ENCODE peak calls at places on chromosomes 12 and 14, in nine cellular contexts. R is stimulated activated CD8-positive, alpha-beta memory T cell treated with anti-CD3 and anti-CD28 coated beads, Interleukin-15, amount 100 ng/mL, for 24 hours; N is activated CD4-positive, alpha-beta memory T cell treated with anti-CD3 and anti-CD28 coated beads, Interleukin-2, amount 10 ng/mL, durations not matched to agents 7 days and 5 days; J is amniotic stem cell; B is HEK293T; X is A172; T is activated CD4-positive, alpha-beta T cell treated with anti-CD3 and anti-CD28 coated beads for 36 hours; Z is adipocyte; Y is mesendoderm. F is an unnamed sample.

GRCh38 chr12:84862190-84862589 is 50.4 kb downstream of the SLC6A15 start:
- DNase-seq in R (no peak), N (no peak), J (no peak), B (no peak), X (peak; percentile 4), T (no peak), Z (no peak), Y (no peak), F (no peak)

GRCh38 chr12:95605875-95606274 is 54.6 kb upstream of the USP44 start:
- DNase-seq in R (no peak), N (no peak), J (no peak), B (no peak), X (no peak), T (no peak), Z (peak; percentile 29), Y (no peak), F (no peak)

GRCh38 chr12:6791931-6792520 is 2.7 kb downstream of the CD4 start:
- DNase-seq in R (no peak), N (no peak), J (no peak), B (no peak), X (no peak), T (peak; percentile 42), Z (no peak), Y (no peak), F (no peak)

GRCh38 chr14:59679872-59680271 is 103.3 kb upstream of the CCDC175 start:
- DNase-seq in R (no peak), N (no peak), J (no peak), B (no peak), X (no peak), T (no peak), Z (peak; percentile 14), Y (peak; percentile 77), F (no peak)

GRCh38 chr12:58443981-58444371 is 476.3 kb downstream of the LRIG3 start:
- DNase-seq in R (no peak), N (no peak), J (no peak), B (no peak), X (peak; percentile 58), T (no peak), Z (no peak), Y (no peak), F (no peak)

GRCh38 chr12:11758087-11758837 is 108.8 kb downstream of the ETV6 start:
- DNase-seq in R (no peak), N (no peak), J (no peak), B (no peak), X (no peak), T (no peak), Z (no peak), Y (no peak), F (no peak)

GRCh38 chr12:116959845-116960514 is 49.2 kb downstream of the FBXW8 start:
- DNase-seq in R (no peak), N (peak; percentile 78), J (no peak), B (no peak), X (no peak), T (peak; percentile 81), Z (no peak), Y (no peak), F (no peak)

GRCh38 chr14:103456167-103456835 is 66.3 kb downstream of the CKB start:
- DNase-seq in R (no peak), N (no peak), J (no peak), B (no peak), X (no peak), T (no peak), Z (no peak), Y (peak; percentile 75), F (no peak)

GRCh38 chr14:105075364-105076295 is 10.4 kb upstream of the GPR132 start:
- DNase-seq in R (no peak), N (no peak), J (no peak), B (no peak), X (no peak), T (peak; percentile 58), Z (peak; percentile 10), Y (peak; percentile 70), F (peak; percentile 46)

GRCh38 chr14:61388173-61388975 is 67.0 kb downstream of the PRKCH start:
- DNase-seq in R (no peak), N (peak; percentile 40), J (no peak), B (no peak), X (peak; percentile 83), T (peak; percentile 71), Z (peak; percentile 1), Y (peak; percentile 8), F (peak; percentile 7)

GRCh38 chr14:61221906-61222305 is 59.2 kb downstream of the TMEM30B start:
- DNase-seq in R (no peak), N (no peak), J (no peak), B (no peak), X (no peak), T (no peak), Z (no peak), Y (no peak), F (no peak)

GRCh38 chr12:132215644-132215989 is 71.4 kb downstream of the NOC4L start:
- DNase-seq in R (no peak), N (no peak), J (no peak), B (no peak), X (no peak), T (no peak), Z (no peak), Y (no peak), F (no peak)

GRCh38 chr12:11555743-11556625 is 93.5 kb upstream of the ETV6 start:
- DNase-seq in R (no peak), N (no peak), J (no peak), B (no peak), X (no peak), T (peak; percentile 43), Z (no peak), Y (peak; percentile 47), F (no peak)

F was measured in globus pallidus.